ENCODE peak calls at places on chromosomes 1 and 21, in six cellular contexts. A, E, D, Q, V and B are unnamed samples.

GRCh38 chr1:26321315-26322041 is 3.7 kb downstream of the CD52 start:
- DNase-seq in A (peak), E (peak), D (peak), Q (peak), V (peak), B (peak)

GRCh38 chr1:224700915-224701531 is 84.9 kb downstream of the CNIH3 start:
- DNase-seq in A (no peak), E (no peak), D (no peak), Q (no peak), V (no peak), B (peak)

GRCh38 chr1:160129046-160129445 is 13.5 kb downstream of the ATP1A2 start:
- DNase-seq in A (no peak), E (no peak), D (no peak), Q (no peak), V (no peak), B (no peak)

GRCh38 chr1:148162363-148162762 is 10.3 kb upstream of the NBPF11 start:
- DNase-seq in A (no peak), E (no peak), D (no peak), Q (no peak), V (no peak), B (no peak)

GRCh38 chr1:224733021-224733911 is 117.1 kb downstream of the CNIH3 start:
- DNase-seq in A (no peak), E (no peak), D (peak), Q (no peak), V (no peak), B (no peak)

GRCh38 chr21:34693192-34693810 is 24.5 kb downstream of the CLIC6 start:
- DNase-seq in A (no peak), E (peak), D (no peak), Q (peak), V (peak), B (peak)

GRCh38 chr1:94004924-94005323 is 95.7 kb upstream of the GCLM start:
- DNase-seq in A (no peak), E (no peak), D (no peak), Q (no peak), V (no peak), B (no peak)

GRCh38 chr1:17488977-17489739 is 49.7 kb upstream of the RCC2 start:
- DNase-seq in A (no peak), E (no peak), D (no peak), Q (no peak), V (no peak), B (no peak)

GRCh38 chr1:25566730-25567341 is 23.4 kb downstream of the LDLRAP1 start:
- DNase-seq in A (no peak), E (no peak), D (peak), Q (peak), V (no peak), B (no peak)

GRCh38 chr1:171663036-171663853 is 10.8 kb upstream of the MYOC start:
- DNase-seq in A (no peak), E (no peak), D (no peak), Q (no peak), V (no peak), B (no peak)

GRCh38 chr21:25369524-25370300 is 237.6 kb downstream of the MRPL39 start:
- DNase-seq in A (no peak), E (no peak), D (no peak), Q (no peak), V (no peak), B (no peak)

GRCh38 chr1:39898648-39899603 is 2.8 kb downstream of the MYCL start:
- DNase-seq in A (peak), E (no peak), D (no peak), Q (peak), V (no peak), B (peak)

GRCh38 chr1:173857363-173857917 is 10.3 kb downstream of the GAS5 start:
- DNase-seq in A (no peak), E (no peak), D (no peak), Q (no peak), V (no peak), B (no peak)

GRCh38 chr1:160622885-160623633 is 23.8 kb downstream of the SLAMF1 start:
- DNase-seq in A (no peak), E (no peak), D (no peak), Q (no peak), V (no peak), B (peak)

GRCh38 chr1:209808059-209808494 is 2.1 kb upstream of the IRF6 start:
- DNase-seq in A (peak), E (no peak), D (peak), Q (no peak), V (peak), B (no peak)

GRCh38 chr1:172394167-172394751 is 26.2 kb upstream of the C1orf105 start:
- DNase-seq in A (no peak), E (peak), D (no peak), Q (peak), V (no peak), B (peak)

GRCh38 chr1:172585348-172585747 is 52.4 kb downstream of the SUCO start:
- DNase-seq in A (no peak), E (no peak), D (no peak), Q (no peak), V (no peak), B (no peak)

GRCh38 chr21:38277501-38278111 is 20.8 kb downstream of the KCNJ15 start:
- DNase-seq in A (peak), E (no peak), D (no peak), Q (no peak), V (peak), B (no peak)

GRCh38 chr1:153277852-153278251 is 18.4 kb downstream of the LORICRIN start:
- DNase-seq in A (no peak), E (peak), D (no peak), Q (no peak), V (no peak), B (peak)

GRCh38 chr1:229751629-229752028 is 125.6 kb downstream of the URB2 start:
- DNase-seq in A (no peak), E (no peak), D (no peak), Q (no peak), V (no peak), B (no peak)

GRCh38 chr21:41815652-41816582 is 49.1 kb upstream of the RIPK4 start:
- DNase-seq in A (no peak), E (no peak), D (no peak), Q (no peak), V (no peak), B (no peak)

GRCh38 chr1:17027403-17027802 is 15.7 kb upstream of the ATP13A2 start:
- DNase-seq in A (no peak), E (no peak), D (no peak), Q (no peak), V (no peak), B (no peak)

GRCh38 chr1:11422701-11423100 is 56.3 kb upstream of the DISP3 start:
- DNase-seq in A (no peak), E (no peak), D (no peak), Q (no peak), V (no peak), B (no peak)

GRCh38 chr1:39453603-39454002 is 37.8 kb upstream of the BMP8A start:
- DNase-seq in A (peak), E (no peak), D (peak), Q (no peak), V (no peak), B (no peak)

GRCh38 chr21:44853601-44854390 is 19.7 kb downstream of the PTTG1IP start:
- DNase-seq in A (no peak), E (no peak), D (peak), Q (no peak), V (no peak), B (no peak)

GRCh38 chr1:115705085-115706008 is 63.2 kb downstream of the CASQ2 start:
- DNase-seq in A (no peak), E (no peak), D (no peak), Q (no peak), V (peak), B (no peak)

GRCh38 chr1:19750101-19750881 is 49.4 kb downstream of the TMCO4 start:
- DNase-seq in A (no peak), E (no peak), D (no peak), Q (no peak), V (no peak), B (no peak)

GRCh38 chr1:167000546-167000945 is 11.5 kb downstream of the MAEL start:
- DNase-seq in A (no peak), E (no peak), D (no peak), Q (no peak), V (no peak), B (no peak)

GRCh38 chr1:173507205-173507846 is 30.2 kb downstream of the PRDX6 start:
- DNase-seq in A (peak), E (no peak), D (no peak), Q (peak), V (peak), B (no peak)